ENCODE peak calls at places on chromosome 22, in five cellular contexts. L is A673, U is lung, B is cardiac fibroblast, Q is AG04450. F is an unnamed sample.

GRCh38 chr22:50483977-50484853 is 2.4 kb upstream of the MIOX start:
- DNase-seq in L (no peak), Q (no peak), U (no peak), B (no peak), F (no peak)

GRCh38 chr22:32079110-32080089 is 36.3 kb downstream of the SLC5A1 start:
- DNase-seq in B (peak), U (no peak), L (peak), Q (peak), F (no peak)

GRCh38 chr22:26748845-26749244 is 91.5 kb downstream of the MIAT start:
- DNase-seq in U (no peak), L (no peak), B (no peak), Q (no peak), F (no peak)

GRCh38 chr22:17501679-17502285 is 61.5 kb upstream of the SLC25A18 start:
- DNase-seq in Q (peak), L (peak), B (peak), U (no peak), F (no peak)

GRCh38 chr22:50243704-50244419 is 961 bp downstream of the TUBGCP6 start:
- DNase-seq in U (no peak), L (no peak), B (no peak), Q (no peak), F (no peak)

GRCh38 chr22:50506611-50507420 is 686 bp downstream of the LMF2 start:
- DNase-seq in Q (no peak), L (no peak), B (no peak), U (no peak), F (no peak)

GRCh38 chr22:50699001-50699753 is 26.6 kb downstream of the SHANK3 start:
- DNase-seq in Q (no peak), L (no peak), U (no peak), B (no peak), F (peak)

GRCh38 chr22:17357688-17358087 is 11.6 kb upstream of the CECR2 start:
- DNase-seq in L (no peak), Q (no peak), B (no peak), U (no peak), F (no peak)

GRCh38 chr22:46679711-46680269 is 58.3 kb downstream of the CERK start:
- DNase-seq in U (no peak), B (no peak), Q (no peak), L (no peak), F (no peak)

GRCh38 chr22:49517721-49518120 is 310.0 kb downstream of the BRD1 start:
- DNase-seq in U (no peak), B (no peak), L (no peak), Q (no peak), F (no peak)

GRCh38 chr22:22397292-22397870 is 111.2 kb downstream of the ZNF280B start:
- DNase-seq in Q (no peak), U (no peak), L (no peak), B (peak), F (no peak)
- TF ChIP-seq CTCF in Q (no peak), U (no peak), L (no peak), B (no peak), F (peak)

GRCh38 chr22:43109921-43110443 is 568 bp upstream of the BIK start:
- DNase-seq in U (no peak), B (no peak), L (no peak), Q (no peak), F (no peak)

GRCh38 chr22:43113516-43114251 is 3.1 kb downstream of the BIK start:
- DNase-seq in B (no peak), U (no peak), L (peak), Q (no peak), F (no peak)

GRCh38 chr22:43110927-43111623 is 525 bp downstream of the BIK start:
- DNase-seq in Q (no peak), B (no peak), L (no peak), U (peak), F (no peak)

GRCh38 chr22:43109511-43109910 is 1.0 kb upstream of the BIK start:
- DNase-seq in B (no peak), U (no peak), Q (no peak), L (no peak), F (no peak)

DNA sequence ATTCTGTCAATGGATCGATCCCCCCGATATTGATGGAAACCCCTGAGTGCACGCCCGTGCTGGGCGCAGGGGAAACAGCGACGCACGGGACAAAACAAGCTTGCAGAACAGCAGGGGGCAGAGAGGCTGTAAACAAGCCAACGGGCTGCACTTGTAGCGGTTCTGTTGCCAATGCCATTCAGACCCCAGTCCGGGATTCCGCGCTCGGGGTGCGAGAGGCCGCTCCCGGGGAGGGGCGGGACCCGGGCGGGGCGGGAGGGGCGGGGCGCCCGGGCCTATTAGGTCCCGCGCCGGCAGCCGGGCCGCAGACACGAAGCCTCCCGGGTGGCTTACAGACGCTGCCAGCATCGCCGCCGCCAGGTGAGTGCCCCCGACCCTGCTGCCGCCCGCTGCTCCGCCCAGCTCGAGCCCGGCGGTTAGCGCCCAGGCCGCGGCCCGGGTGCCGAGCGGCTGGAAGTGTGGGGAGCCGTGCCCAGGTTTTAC is at the start of gene BIK:
- DNase-seq in U (peak), B (peak), L (peak), Q (no peak), F (no peak)
- TF ChIP-seq CTCF in U (peak), B (peak), L (no peak), Q (peak), F (no peak)

GRCh38 chr22:25131198-25131887 is 68.3 kb upstream of the CRYBB3 start:
- DNase-seq in U (no peak), B (no peak), L (no peak), Q (no peak), F (no peak)
- TF ChIP-seq CTCF in U (no peak), B (no peak), L (no peak), Q (no peak), F (no peak)

DNA sequence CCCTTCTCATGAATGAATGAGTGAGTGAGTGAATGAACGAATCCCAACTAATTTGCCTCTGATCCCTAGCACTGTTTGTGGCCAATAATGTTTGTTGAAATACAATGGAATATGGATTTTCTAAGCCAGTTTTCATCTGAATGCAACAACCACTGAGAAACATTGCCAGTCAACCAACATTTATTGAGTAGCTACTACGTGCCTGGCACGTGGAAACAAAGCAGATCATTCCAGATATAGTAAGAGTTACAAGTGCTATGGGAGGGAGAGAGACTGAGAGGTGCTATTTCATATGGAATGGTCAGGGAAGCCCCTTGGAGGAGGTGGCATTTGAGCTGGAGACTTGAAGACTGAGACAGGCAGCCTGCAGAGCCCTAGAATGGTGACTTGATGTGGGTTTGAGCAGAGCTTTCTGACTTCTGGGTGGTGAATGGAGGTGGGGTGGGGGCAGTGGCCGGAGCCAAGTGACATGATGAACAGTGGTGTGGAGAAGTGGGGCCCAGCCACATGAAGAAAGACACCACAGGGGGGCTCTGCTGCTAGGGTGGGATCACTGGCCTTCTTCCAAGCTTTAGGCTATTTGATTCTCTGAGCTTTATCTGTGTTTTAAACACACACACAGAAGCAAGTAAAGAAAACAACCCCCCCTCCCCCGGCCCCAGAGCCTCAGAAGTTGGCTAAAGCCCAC is 35.1 kb upstream of the SMTN start:
- DNase-seq in B (no peak), L (no peak), U (no peak), Q (no peak), F (no peak)
- TF ChIP-seq CTCF in B (no peak), L (no peak), U (no peak), Q (no peak), F (no peak)

DNA sequence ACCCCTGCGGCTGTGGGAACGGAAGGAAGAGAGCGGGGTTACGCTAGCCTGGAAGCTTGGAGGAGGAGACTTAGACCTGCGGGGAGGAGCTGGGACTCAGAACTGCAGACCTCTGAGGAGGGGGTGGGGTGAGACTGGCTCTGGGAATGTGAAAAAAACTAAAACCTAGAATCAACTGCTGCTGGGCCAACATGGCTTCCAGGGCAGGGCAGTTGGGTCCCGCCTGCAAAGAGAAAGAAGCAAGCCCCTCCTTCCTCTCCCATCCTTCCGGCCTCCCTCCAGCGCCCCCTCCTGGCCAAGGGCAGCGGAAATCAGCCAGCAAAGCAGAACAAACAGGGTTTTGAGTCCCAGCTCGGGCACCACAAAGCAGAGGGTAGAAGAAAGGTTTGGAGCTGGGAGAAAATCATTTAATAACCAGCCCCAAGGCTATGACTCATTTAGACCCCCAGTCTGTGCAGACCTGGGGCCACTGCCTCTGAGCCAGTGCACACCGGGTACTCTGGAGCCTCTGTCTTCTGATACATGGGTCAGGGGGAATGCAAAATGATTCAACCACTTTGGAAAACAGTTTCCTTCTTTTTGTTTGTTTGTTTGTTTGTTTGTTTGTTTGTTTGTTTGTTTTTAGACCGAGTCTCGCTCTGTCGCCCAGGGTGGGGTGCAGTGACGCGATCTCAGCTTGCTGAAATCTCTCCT is 7.3 kb upstream of the NCF4 start:
- DNase-seq in L (peak), Q (no peak), U (peak), B (peak), F (no peak)
- TF ChIP-seq CTCF in L (peak), Q (peak), U (peak), B (peak), F (peak)

GRCh38 chr22:19115628-19116027 is 6.6 kb downstream of the DGCR2 start:
- DNase-seq in B (no peak), U (no peak), L (no peak), Q (no peak), F (no peak)
- TF ChIP-seq CTCF in B (peak), U (no peak), L (peak), Q (peak), F (peak)

GRCh38 chr22:41501209-41501608 is 32.3 kb downstream of the ACO2 start:
- DNase-seq in L (peak), Q (no peak), B (no peak), U (no peak), F (no peak)
- TF ChIP-seq CTCF in L (peak), Q (no peak), B (peak), U (no peak), F (peak)

DNA sequence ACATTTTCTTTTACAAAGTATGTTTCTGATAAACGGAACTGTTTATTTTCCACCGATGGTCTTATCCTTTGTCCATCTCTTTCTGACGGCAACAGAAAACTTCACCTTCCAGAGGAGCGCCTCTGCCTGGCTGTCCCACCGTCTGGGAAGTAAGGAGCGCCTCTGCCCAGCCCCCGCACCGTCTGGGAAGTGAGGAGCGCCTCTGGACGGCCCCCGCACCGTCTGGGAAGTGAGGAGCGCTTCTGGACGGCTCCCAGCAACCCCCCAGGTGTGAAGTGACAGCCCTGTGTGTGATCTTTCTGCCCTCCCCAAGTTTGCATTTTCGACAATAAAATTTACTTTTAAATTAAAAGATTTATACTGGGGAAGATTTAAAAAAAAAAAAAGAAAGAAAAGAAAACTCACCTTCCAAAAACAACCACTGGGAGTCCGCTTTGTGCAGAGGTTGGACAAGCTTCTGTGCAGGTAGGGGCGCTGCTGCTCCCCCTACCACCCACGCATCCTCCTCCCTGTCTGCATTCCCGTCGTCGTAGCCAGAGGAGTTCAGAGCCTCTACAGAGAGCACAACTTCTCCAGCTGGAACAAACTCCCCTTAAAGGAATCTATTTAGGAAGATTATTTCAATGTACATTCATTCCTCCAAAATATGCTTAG is 1.0 kb upstream of the APOBEC3B start:
- DNase-seq in U (no peak), B (peak), Q (no peak), L (peak), F (no peak)
- TF ChIP-seq CTCF in U (peak), B (no peak), Q (peak), L (peak), F (no peak)

F was measured in dorsolateral prefrontal cortex.